ENCODE peak calls at places on chromosomes 7 and 10, in eight cellular contexts. Q is endodermal cell, V is colonic mucosa, I is IMR-90, B is GM23248, D is keratinocyte, C is kidney, W is neuronal stem cell. R is an unnamed sample.

GRCh38 chr10:117646718-117647117 is 104.2 kb downstream of the EMX2 start:
- DNase-seq in Q (no peak), V (no peak), I (no peak), B (no peak), D (no peak), C (no peak), W (no peak), R (no peak)

GRCh38 chr10:71331736-71332135 is 12.7 kb downstream of the SLC29A3 start:
- DNase-seq in Q (no peak), V (no peak), I (no peak), B (no peak), D (no peak), C (no peak), W (no peak), R (no peak)

GRCh38 chr10:73950569-73950968 is 39.6 kb downstream of the PLAU start:
- DNase-seq in Q (peak; percentile 81), V (no peak), I (no peak), B (no peak), D (no peak), C (peak; percentile 80), W (peak; percentile 15), R (peak; percentile 71)

GRCh38 chr10:31587691-31588090 is 268.7 kb downstream of the ZEB1 start:
- DNase-seq in Q (no peak), V (no peak), I (no peak), B (no peak), D (no peak), C (no peak), W (no peak), R (no peak)

GRCh38 chr7:18221377-18222290 is 194.0 kb upstream of the PRPS1L1 start:
- DNase-seq in Q (no peak), V (no peak), I (peak; percentile 10), B (peak; percentile 20), D (no peak), C (no peak), W (no peak), R (no peak)

GRCh38 chr10:6204341-6205191 is 1.8 kb downstream of the PFKFB3 start:
- DNase-seq in Q (peak; percentile 66), V (peak; percentile 43), I (peak; percentile 84), B (peak; percentile 94), D (peak; percentile 49), C (peak; percentile 87), W (peak; percentile 45), R (peak; percentile 88)

GRCh38 chr7:100545636-100546128 is 6.7 kb downstream of the AGFG2 start:
- DNase-seq in Q (peak; percentile 85), V (no peak), I (peak; percentile 86), B (peak; percentile 90), D (no peak), C (peak; percentile 86), W (no peak), R (peak; percentile 27)

GRCh38 chr10:132412316-132413192 is 15.6 kb downstream of the PWWP2B start:
- DNase-seq in Q (no peak), V (no peak), I (no peak), B (no peak), D (no peak), C (peak; percentile 79), W (no peak), R (no peak)

GRCh38 chr10:112804036-112804435 is 146.0 kb upstream of the TCF7L2 start:
- DNase-seq in Q (peak; percentile 77), V (peak; percentile 71), I (no peak), B (no peak), D (no peak), C (no peak), W (no peak), R (peak; percentile 34)

GRCh38 chr10:89643431-89643811 is 1.6 kb downstream of the PANK1 start:
- DNase-seq in Q (no peak), V (no peak), I (no peak), B (no peak), D (no peak), C (no peak), W (no peak), R (no peak)

GRCh38 chr10:116761883-116762282 is 19.5 kb upstream of the HSPA12A start:
- DNase-seq in Q (no peak), V (no peak), I (no peak), B (no peak), D (no peak), C (peak; percentile 26), W (no peak), R (no peak)

GRCh38 chr10:79176949-79177602 is 108.3 kb downstream of the ZMIZ1 start:
- DNase-seq in Q (no peak), V (no peak), I (peak; percentile 43), B (peak; percentile 66), D (no peak), C (peak; percentile 72), W (no peak), R (no peak)

GRCh38 chr10:121792198-121792597 is 135.6 kb downstream of the ATE1 start:
- DNase-seq in Q (no peak), V (no peak), I (peak; percentile 50), B (peak; percentile 23), D (no peak), C (no peak), W (no peak), R (no peak)

GRCh38 chr7:143188994-143189393 is 5.8 kb downstream of the TAS2R39 start:
- DNase-seq in Q (peak; percentile 56), V (no peak), I (no peak), B (no peak), D (no peak), C (no peak), W (no peak), R (no peak)

GRCh38 chr10:131203456-131204357 is 107.8 kb downstream of the TCERG1L start:
- DNase-seq in Q (peak; percentile 16), V (no peak), I (no peak), B (no peak), D (no peak), C (peak; percentile 42), W (no peak), R (no peak)

GRCh38 chr10:24384954-24385353 is 176.0 kb downstream of the KIAA1217 start:
- DNase-seq in Q (no peak), V (no peak), I (no peak), B (no peak), D (no peak), C (no peak), W (no peak), R (no peak)

GRCh38 chr7:135512135-135512887 is 2.4 kb upstream of the CNOT4 start:
- DNase-seq in Q (no peak), V (peak; percentile 27), I (peak; percentile 52), B (peak; percentile 72), D (no peak), C (no peak), W (peak; percentile 11), R (peak; percentile 71)

GRCh38 chr7:43569424-43569823 is 13.5 kb upstream of the STK17A start:
- DNase-seq in Q (no peak), V (no peak), I (peak; percentile 84), B (peak; percentile 80), D (peak; percentile 87), C (no peak), W (no peak), R (no peak)

GRCh38 chr10:97327348-97328294 is 6.9 kb downstream of the FRAT2 start:
- DNase-seq in Q (peak; percentile 51), V (peak; percentile 34), I (no peak), B (no peak), D (no peak), C (peak; percentile 4), W (no peak), R (no peak)

GRCh38 chr7:157430721-157431120 is 93.9 kb downstream of the DNAJB6 start:
- DNase-seq in Q (no peak), V (no peak), I (no peak), B (no peak), D (no peak), C (no peak), W (no peak), R (no peak)

GRCh38 chr10:32210306-32211045 is 136.5 kb downstream of the EPC1 start:
- DNase-seq in Q (peak; percentile 63), V (peak; percentile 33), I (peak; percentile 59), B (peak; percentile 80), D (no peak), C (no peak), W (no peak), R (peak; percentile 26)

GRCh38 chr7:63927261-63927660 is 71.4 kb upstream of the ZNF722 start:
- DNase-seq in Q (no peak), V (no peak), I (no peak), B (no peak), D (no peak), C (no peak), W (no peak), R (no peak)
- H3K9me3 ChIP-seq in Q (peaks cover 76% of the 10 kb centered on the region), V (no peaks in the 10 kb centered on the region), I (peaks cover 29% of the 10 kb centered on the region), B (no peaks in the 10 kb centered on the region), D (peaks cover 5% of the 10 kb centered on the region), C (no peaks in the 10 kb centered on the region), W (peaks cover 40% of the 10 kb centered on the region), R (peaks cover 9% of the 10 kb centered on the region)

GRCh38 chr7:27198871-27199801 is 755 bp downstream of the HOXA13 start:
- DNase-seq in Q (peak; percentile 83), V (peak; percentile 39), I (no peak), B (peak; percentile 70), D (no peak), C (peak; percentile 78), W (no peak), R (peak; percentile 67)
- H3K9ac ChIP-seq in Q (no peak overlapping the region), V (peak overlapping the region; percentile 95), I (no peak overlapping the region), B (peak overlapping the region; percentile 28), D (no peak overlapping the region), C (no peak overlapping the region), W (no peak overlapping the region), R (no peak overlapping the region)

DNA sequence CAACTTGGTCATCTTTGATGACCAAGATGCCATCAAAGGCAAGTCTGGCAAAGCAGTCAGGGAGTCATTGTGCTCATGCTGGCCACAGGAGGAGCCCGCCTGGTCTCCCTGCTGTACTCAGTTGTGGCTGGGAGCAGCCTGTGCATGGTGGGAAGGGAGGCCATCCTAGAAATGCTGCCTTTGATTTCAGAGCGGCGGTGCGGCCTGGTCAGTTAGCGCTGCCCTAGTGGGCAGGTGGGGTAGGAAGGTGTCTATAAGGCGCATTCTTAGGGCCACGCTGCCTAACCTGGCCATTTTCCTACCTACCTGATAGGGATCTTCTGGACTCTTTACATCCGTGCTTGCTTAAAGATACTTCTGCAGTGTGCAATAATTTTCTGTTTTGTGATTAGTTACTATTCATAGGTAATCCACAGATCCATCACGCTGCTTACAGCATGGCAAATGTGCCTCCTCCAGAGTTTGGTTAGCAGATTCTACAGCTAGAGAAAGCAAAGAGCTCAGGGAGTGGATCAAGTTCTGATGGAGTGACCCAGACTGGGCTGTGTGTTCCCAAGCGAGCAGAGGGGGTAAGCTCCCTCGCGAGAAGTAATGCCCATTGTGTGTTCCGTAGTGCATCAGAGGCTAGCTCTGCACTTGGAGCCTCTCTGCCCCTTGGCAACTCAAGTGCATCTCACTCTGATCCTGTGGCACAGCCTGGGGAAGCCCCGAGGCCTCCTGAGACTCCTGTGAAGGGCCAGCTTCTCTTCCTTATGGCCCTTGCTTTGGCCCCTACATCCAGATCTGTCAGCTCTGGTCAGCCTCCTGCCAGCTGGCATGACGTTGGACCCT is 970.1 kb upstream of the ZNF722 start:
- DNase-seq in Q (no peak), V (no peak), I (no peak), B (no peak), D (no peak), C (no peak), W (no peak), R (no peak)
- H3K9me3 ChIP-seq in Q (peaks cover 86% of the 10 kb centered on the region), V (no peaks in the 10 kb centered on the region), I (peaks cover 16% of the 10 kb centered on the region), B (no peaks in the 10 kb centered on the region), D (peaks cover 8% of the 10 kb centered on the region), C (peaks cover 12% of the 10 kb centered on the region), W (peaks cover 41% of the 10 kb centered on the region), R (peaks cover 76% of the 10 kb centered on the region)

GRCh38 chr7:66119502-66119901 is 4.9 kb downstream of the CRCP start:
- DNase-seq in Q (no peak), V (no peak), I (no peak), B (no peak), D (no peak), C (no peak), W (no peak), R (no peak)
- H3K9ac ChIP-seq in Q (no peak overlapping the region), V (no peak overlapping the region), I (no peak overlapping the region), B (no peak overlapping the region), D (no peak overlapping the region), C (no peak overlapping the region), W (no peak overlapping the region), R (no peak overlapping the region)